ENCODE peak calls at places on chromosomes 11 and 22, in nine cellular contexts. Z, U, H, W, M, Q, O, T and L are unnamed samples.
A peak's percentile ranks its signal among the peaks of the same experiment; 100 is the strongest.

GRCh38 chr11:72838691-72839305 is 24.6 kb downstream of the ATG16L2 start:
- DNase-seq in H (no peak), Q (no peak), T (peak; percentile 59), Z (no peak), O (no peak), U (no peak), W (no peak), M (no peak), L (peak; percentile 24)

GRCh38 chr11:104076455-104076854 is 40.0 kb downstream of the DDI1 start:
- DNase-seq in Z (no peak), W (no peak), H (no peak), O (no peak), U (no peak), Q (no peak), M (no peak), T (no peak), L (no peak)

GRCh38 chr11:80990885-80991284 is 1550.1 kb upstream of the TENM4 start:
- DNase-seq in W (no peak), U (no peak), O (no peak), M (no peak), Q (no peak), Z (no peak), T (no peak), H (no peak), L (no peak)

GRCh38 chr22:50281957-50282356 is 11.8 kb upstream of the MAPK11 start:
- DNase-seq in Q (no peak), W (no peak), O (no peak), M (no peak), Z (no peak), H (no peak), T (no peak), U (no peak), L (no peak)

GRCh38 chr11:24794064-24794463 is 297.2 kb downstream of the LUZP2 start:
- DNase-seq in U (no peak), Q (no peak), O (no peak), T (no peak), H (no peak), Z (no peak), M (no peak), W (no peak), L (no peak)

GRCh38 chr11:10326080-10326964 is 21.4 kb downstream of the ADM start:
- DNase-seq in M (peak; percentile 80), Q (no peak), W (no peak), U (no peak), O (no peak), T (peak; percentile 55), H (no peak), Z (peak; percentile 34), L (no peak)

GRCh38 chr11:115466122-115466521 is 38.1 kb downstream of the CADM1 start:
- DNase-seq in H (no peak), U (no peak), Q (no peak), W (no peak), T (no peak), Z (no peak), O (no peak), M (no peak), L (no peak)

GRCh38 chr22:50318698-50319411 is 8.0 kb downstream of the DENND6B start:
- DNase-seq in W (peak; percentile 61), U (no peak), Z (no peak), H (no peak), M (peak; percentile 62), Q (no peak), T (no peak), O (no peak), L (peak; percentile 85)

GRCh38 chr11:19393941-19394340 is 153.2 kb upstream of the E2F8 start:
- DNase-seq in O (no peak), Z (no peak), T (peak; percentile 89), M (no peak), H (no peak), U (no peak), W (no peak), Q (no peak), L (no peak)

GRCh38 chr11:95505927-95506426 is 275.0 kb upstream of the SESN3 start:
- DNase-seq in M (no peak), T (peak; percentile 67), W (no peak), Z (no peak), O (no peak), H (no peak), U (no peak), Q (no peak), L (no peak)

GRCh38 chr22:46556775-46557174 is 19.4 kb upstream of the CELSR1 start:
- DNase-seq in M (no peak), Z (no peak), Q (no peak), O (no peak), U (no peak), T (no peak), H (no peak), W (no peak), L (no peak)

GRCh38 chr11:111538407-111539114 is 2.0 kb upstream of the LAYN start:
- DNase-seq in T (no peak), U (no peak), Z (no peak), M (no peak), O (no peak), W (no peak), H (no peak), Q (no peak), L (no peak)

GRCh38 chr22:31870890-31871289 is 73.4 kb upstream of the YWHAH start:
- DNase-seq in U (no peak), Z (peak; percentile 1), M (no peak), H (no peak), W (no peak), T (peak; percentile 93), O (no peak), Q (no peak), L (no peak)

GRCh38 chr11:38517991-38518390 is 1920.0 kb upstream of the RAG2 start:
- DNase-seq in Q (no peak), U (no peak), Z (peak; percentile 5), H (no peak), T (no peak), O (no peak), W (no peak), M (no peak), L (no peak)

GRCh38 chr22:19880786-19881569 is 26.3 kb upstream of the GNB1L start:
- DNase-seq in O (no peak), W (peak; percentile 67), Q (peak; percentile 77), T (peak; percentile 81), H (peak; percentile 75), Z (no peak), U (no peak), M (peak; percentile 84), L (peak; percentile 85)

GRCh38 chr11:79439430-79439892 is 1.4 kb downstream of the TENM4 start:
- DNase-seq in Z (peak; percentile 84), U (no peak), W (no peak), H (no peak), T (peak; percentile 62), M (no peak), O (no peak), Q (peak; percentile 8), L (no peak)

GRCh38 chr11:9601041-9601875 is 27.8 kb downstream of the WEE1 start:
- DNase-seq in M (no peak), H (no peak), U (peak; percentile 74), T (peak; percentile 56), W (no peak), O (peak; percentile 4), Z (no peak), Q (no peak), L (peak; percentile 53)

GRCh38 chr11:4164884-4165590 is 70.4 kb downstream of the RRM1 start:
- DNase-seq in O (no peak), M (no peak), Q (no peak), W (no peak), H (no peak), Z (no peak), U (no peak), T (no peak), L (no peak)

GRCh38 chr22:47165338-47165931 is 403.0 kb downstream of the TBC1D22A start:
- DNase-seq in M (peak; percentile 42), O (no peak), Q (no peak), H (peak; percentile 55), T (no peak), Z (no peak), U (no peak), W (peak; percentile 56), L (peak; percentile 67)

GRCh38 chr11:112087212-112087611 is 539 bp downstream of the SDHD start:
- DNase-seq in H (no peak), O (no peak), U (no peak), Q (no peak), W (no peak), T (no peak), M (no peak), Z (no peak), L (no peak)

GRCh38 chr22:50253941-50254340 is 2.9 kb upstream of the HDAC10 start:
- DNase-seq in H (no peak), Q (no peak), U (no peak), Z (no peak), T (no peak), W (no peak), M (no peak), O (no peak), L (no peak)

GRCh38 chr11:122756417-122756816 is 81.9 kb upstream of the CRTAM start:
- DNase-seq in W (peak; percentile 75), O (no peak), Q (peak; percentile 14), U (no peak), Z (no peak), T (no peak), M (no peak), H (no peak), L (no peak)